ENCODE peak calls at places on chromosomes 12 and 14, in four cellular contexts. Z is A549, R is gastrocnemius medialis, X is left cardiac atrium. U is an unnamed sample.

GRCh38 chr14:23443881-23444280 is 8.4 kb upstream of the MYH7 start:
- DNase-seq in R (no peak), Z (no peak), X (no peak), U (no peak)

GRCh38 chr14:50039734-50040400 is 76.5 kb downstream of the VCPKMT start:
- DNase-seq in R (peak), X (peak), Z (peak), U (peak)

GRCh38 chr12:130200445-130200844 is 38.2 kb downstream of the FZD10 start:
- DNase-seq in Z (no peak), R (no peak), X (no peak), U (no peak)

GRCh38 chr12:127355061-127355820 is 911.7 kb upstream of the TMEM132C start:
- DNase-seq in R (no peak), Z (peak), X (no peak), U (no peak)

GRCh38 chr14:64692189-64692588 is 12.0 kb upstream of the PLEKHG3 start:
- DNase-seq in X (no peak), Z (no peak), R (no peak), U (no peak)

GRCh38 chr14:50883827-50884197 is 12.0 kb downstream of the ABHD12B start:
- DNase-seq in X (no peak), Z (no peak), R (no peak), U (no peak)

GRCh38 chr14:58749066-58749669 is 111.4 kb downstream of the DACT1 start:
- DNase-seq in X (no peak), R (no peak), Z (peak), U (peak)

GRCh38 chr14:92520102-92520651 is 6.6 kb downstream of the RIN3 start:
- DNase-seq in R (no peak), X (no peak), Z (no peak), U (no peak)

GRCh38 chr12:95083938-95084337 is 10.5 kb upstream of the NR2C1 start:
- DNase-seq in X (no peak), Z (no peak), R (peak), U (no peak)

GRCh38 chr12:47950856-47951468 is 12.4 kb upstream of the TMEM106C start:
- DNase-seq in Z (no peak), X (no peak), R (no peak), U (no peak)

GRCh38 chr12:50661300-50662120 is 102.4 kb upstream of the ATF1 start:
- DNase-seq in Z (no peak), X (no peak), R (no peak), U (no peak)

GRCh38 chr12:53808023-53808705 is 56.4 kb upstream of the CISTR start:
- DNase-seq in R (no peak), X (no peak), Z (no peak), U (no peak)

GRCh38 chr14:105087308-105087962 is 22.2 kb upstream of the GPR132 start:
- DNase-seq in Z (peak), R (no peak), X (peak), U (peak)

GRCh38 chr14:104819361-104819771 is 18.5 kb downstream of the ZBTB42 start:
- DNase-seq in Z (no peak), R (no peak), X (no peak), U (peak)

GRCh38 chr12:32975122-32975521 is 78.5 kb upstream of the PKP2 start:
- DNase-seq in Z (no peak), R (no peak), X (no peak), U (no peak)

GRCh38 chr14:69090187-69090789 is 62.6 kb downstream of the DCAF5 start:
- DNase-seq in R (no peak), X (no peak), Z (peak), U (no peak)

GRCh38 chr14:42138406-42138805 is 531.7 kb downstream of the LRFN5 start:
- DNase-seq in Z (no peak), R (no peak), X (no peak), U (no peak)

GRCh38 chr12:113479578-113480335 is 8.1 kb upstream of the LHX5 start:
- DNase-seq in R (no peak), Z (no peak), X (no peak), U (no peak)

GRCh38 chr12:89874146-89874545 is 165.5 kb upstream of the ATP2B1 start:
- DNase-seq in X (peak), Z (no peak), R (no peak), U (no peak)

GRCh38 chr14:61113561-61113960 is 132.5 kb downstream of the SLC38A6 start:
- DNase-seq in X (no peak), R (no peak), Z (no peak), U (no peak)

GRCh38 chr12:71046215-71046614 is 111.6 kb downstream of the TSPAN8 start:
- DNase-seq in X (no peak), R (no peak), Z (no peak), U (no peak)